ENCODE peak calls at places on chromosome 5, in eight cellular contexts. U is body of pancreas; P is esophagus muscularis mucosa; T is hepatocyte; B is PC-3; D is Karpas-422; Y is effector memory CD4-positive, alpha-beta T cell; A is adipocyte. Q is an unnamed sample. For H3K27me3, the result is how much of the 10 kb centered on the place peaks cover.

GRCh38 chr5:177005619-177006264 is 837 bp downstream of the UIMC1 start:
- DNase-seq in A (peak), U (peak), T (peak), P (no peak), D (peak), Y (peak), B (peak), Q (no peak)

GRCh38 chr5:62587737-62588136 is 9.1 kb downstream of the LRRC70 start:
- DNase-seq in Y (no peak), U (no peak), B (no peak), P (no peak), T (no peak), D (no peak), A (peak), Q (no peak)

GRCh38 chr5:92779536-92779935 is 801.5 kb downstream of the NR2F1-AS1 start:
- DNase-seq in A (no peak), Y (no peak), P (no peak), B (no peak), D (no peak), T (no peak), U (no peak), Q (peak)

GRCh38 chr5:81151546-81151945 is 81.6 kb upstream of the CKMT2 start:
- DNase-seq in T (no peak), B (no peak), Y (no peak), U (no peak), P (peak), A (peak), D (no peak), Q (no peak)

GRCh38 chr5:143600396-143601075 is 197.1 kb upstream of the NR3C1 start:
- DNase-seq in Y (no peak), D (no peak), U (no peak), A (peak), P (peak), B (no peak), T (peak), Q (no peak)

GRCh38 chr5:91219803-91220371 is 163.2 kb downstream of the ARRDC3 start:
- DNase-seq in B (peak), U (no peak), A (peak), T (peak), D (peak), Y (no peak), P (no peak), Q (peak)

GRCh38 chr5:139014726-139015125 is 139.6 kb upstream of the LRRTM2 start:
- DNase-seq in T (no peak), B (peak), Y (no peak), U (peak), P (no peak), D (no peak), A (no peak), Q (no peak)

GRCh38 chr5:7629559-7629958 is 221.4 kb downstream of the CFAP90 start:
- DNase-seq in D (no peak), A (no peak), U (no peak), B (no peak), Y (no peak), T (no peak), P (no peak), Q (no peak)

GRCh38 chr5:170273968-170274710 is 23.4 kb downstream of the LCP2 start:
- DNase-seq in B (peak), Y (peak), D (peak), T (peak), A (no peak), U (no peak), P (no peak), Q (peak)

GRCh38 chr5:68915079-68915478 is 178.7 kb upstream of the SLC30A5 start:
- DNase-seq in T (no peak), U (no peak), D (no peak), B (no peak), A (no peak), Y (no peak), P (no peak), Q (no peak)

GRCh38 chr5:126531543-126532120 is 63.4 kb downstream of the ALDH7A1 start:
- DNase-seq in A (peak), T (no peak), Y (no peak), D (no peak), P (no peak), B (no peak), U (no peak), Q (no peak)

GRCh38 chr5:81949479-81949878 is 22.3 kb upstream of the ATG10 start:
- DNase-seq in B (peak), A (no peak), P (no peak), T (no peak), D (no peak), Y (no peak), U (no peak), Q (no peak)

GRCh38 chr5:66807743-66808142 is 211.6 kb downstream of the MAST4 start:
- DNase-seq in T (peak), U (peak), B (peak), A (peak), D (no peak), P (no peak), Y (no peak), Q (peak)

GRCh38 chr5:77851229-77852067 is 75.3 kb upstream of the TBCA start:
- DNase-seq in U (peak), B (no peak), P (peak), D (no peak), T (peak), Y (no peak), A (peak), Q (peak)

GRCh38 chr5:106882035-106882434 is 788.7 kb downstream of the EFNA5 start:
- DNase-seq in D (no peak), U (no peak), P (no peak), T (no peak), Y (no peak), B (peak), A (no peak), Q (no peak)

GRCh38 chr5:53080271-53080670 is 29.3 kb downstream of the MOCS2 start:
- DNase-seq in T (no peak), Y (no peak), U (no peak), D (peak), P (no peak), A (no peak), B (no peak), Q (no peak)

GRCh38 chr5:80481019-80481893 is 6.6 kb upstream of the FAM151B start:
- DNase-seq in B (peak), P (no peak), U (peak), T (peak), Y (no peak), D (peak), A (peak), Q (peak)

GRCh38 chr5:177232761-177233160 is 70.8 kb downstream of the RAB24 start:
- DNase-seq in B (no peak), U (no peak), A (peak), T (no peak), Y (no peak), P (no peak), D (no peak), Q (no peak)

GRCh38 chr5:36058776-36059175 is 7.9 kb downstream of the UGT3A2 start:
- DNase-seq in A (no peak), D (no peak), U (no peak), Y (no peak), T (no peak), P (peak), B (no peak), Q (no peak)

GRCh38 chr5:36059571-36060515 is 6.8 kb downstream of the UGT3A2 start:
- DNase-seq in B (peak), A (peak), P (peak), D (peak), U (no peak), T (no peak), Y (no peak), Q (no peak)

GRCh38 chr5:36055984-36056383 is 10.7 kb downstream of the UGT3A2 start:
- DNase-seq in Y (no peak), A (no peak), T (no peak), B (no peak), D (no peak), U (no peak), P (peak), Q (no peak)

GRCh38 chr5:36066001-36066539 is 612 bp downstream of the UGT3A2 start:
- DNase-seq in Y (no peak), P (no peak), A (no peak), D (no peak), U (no peak), T (no peak), B (no peak), Q (no peak)

GRCh38 chr5:36060516-36060885 is 6.2 kb downstream of the UGT3A2 start:
- DNase-seq in T (no peak), P (no peak), B (peak), U (no peak), Y (no peak), A (peak), D (peak), Q (no peak)
- H3K4me3 ChIP-seq in T (no peak), P (no peak), B (peak), U (no peak), Y (no peak), A (no peak), D (no peak), Q (no peak)

DNA sequence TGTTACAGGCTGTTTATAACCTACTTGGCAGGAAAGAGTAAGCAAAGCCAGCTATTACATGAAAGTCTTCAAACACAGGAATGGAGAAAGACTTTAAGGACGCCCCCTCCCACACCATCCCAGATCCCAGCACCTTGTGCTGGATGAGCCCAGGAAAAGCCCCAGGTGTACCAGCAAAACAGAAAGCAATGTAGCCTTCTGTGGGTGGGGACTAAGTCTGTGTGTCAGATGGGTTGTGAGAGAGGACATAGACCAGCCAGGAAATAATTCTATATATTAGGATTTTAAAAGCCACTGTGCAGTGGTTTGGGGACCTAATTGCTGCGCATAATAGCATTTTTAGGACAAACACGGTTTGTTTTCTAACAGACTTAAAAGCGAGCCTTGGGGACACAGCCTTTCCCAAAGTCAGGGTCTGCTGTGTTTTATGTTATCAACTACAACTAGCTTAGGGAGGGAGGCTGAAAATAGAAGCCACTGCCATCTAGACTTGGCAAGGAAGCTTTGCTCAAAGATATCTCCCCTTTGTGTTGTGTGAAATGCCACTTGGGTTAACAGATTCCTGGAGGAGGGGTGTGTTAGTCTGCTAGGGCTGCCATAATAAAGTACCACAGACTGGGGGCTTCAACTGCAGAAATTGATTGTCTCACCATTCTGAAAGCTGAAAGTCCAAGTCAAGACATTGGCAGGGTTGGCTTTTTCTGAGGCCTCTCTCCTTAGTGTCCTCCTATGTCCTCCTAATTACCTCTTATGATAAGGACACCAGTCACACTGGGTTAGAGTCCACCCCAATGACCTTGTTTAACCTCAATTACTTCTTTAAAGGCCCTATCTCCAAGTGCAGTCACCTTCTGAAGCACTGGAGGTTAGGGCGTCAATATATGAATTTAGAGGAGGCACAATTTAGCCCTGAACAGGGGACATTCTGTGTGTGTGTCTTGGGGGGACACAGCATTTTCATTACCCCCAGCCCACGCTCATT is 17.2 kb upstream of the UBE2QL1 start:
- DNase-seq in T (no peak), Y (no peak), B (no peak), P (no peak), D (no peak), U (no peak), A (no peak), Q (no peak)
- H3K27me3 ChIP-seq in T (under half), Y (under half), B (under half), P (under half), D (under half), U (under half), A (under half), Q (under half)

GRCh38 chr5:15933481-15934207 is 245.9 kb downstream of the MARCHF11 start:
- DNase-seq in T (no peak), Y (no peak), D (no peak), A (no peak), B (no peak), U (no peak), P (peak), Q (no peak)

GRCh38 chr5:15926586-15926985 is 253.0 kb downstream of the MARCHF11 start:
- DNase-seq in A (peak), U (no peak), Y (no peak), P (peak), B (no peak), D (no peak), T (no peak), Q (no peak)

GRCh38 chr5:15932066-15932465 is 247.5 kb downstream of the MARCHF11 start:
- DNase-seq in P (no peak), Y (no peak), D (no peak), A (no peak), T (no peak), B (no peak), U (no peak), Q (no peak)

GRCh38 chr5:15927710-15928380 is 251.7 kb downstream of the MARCHF11 start:
- DNase-seq in A (no peak), U (no peak), Y (no peak), D (no peak), T (no peak), B (no peak), P (peak), Q (no peak)

DNA sequence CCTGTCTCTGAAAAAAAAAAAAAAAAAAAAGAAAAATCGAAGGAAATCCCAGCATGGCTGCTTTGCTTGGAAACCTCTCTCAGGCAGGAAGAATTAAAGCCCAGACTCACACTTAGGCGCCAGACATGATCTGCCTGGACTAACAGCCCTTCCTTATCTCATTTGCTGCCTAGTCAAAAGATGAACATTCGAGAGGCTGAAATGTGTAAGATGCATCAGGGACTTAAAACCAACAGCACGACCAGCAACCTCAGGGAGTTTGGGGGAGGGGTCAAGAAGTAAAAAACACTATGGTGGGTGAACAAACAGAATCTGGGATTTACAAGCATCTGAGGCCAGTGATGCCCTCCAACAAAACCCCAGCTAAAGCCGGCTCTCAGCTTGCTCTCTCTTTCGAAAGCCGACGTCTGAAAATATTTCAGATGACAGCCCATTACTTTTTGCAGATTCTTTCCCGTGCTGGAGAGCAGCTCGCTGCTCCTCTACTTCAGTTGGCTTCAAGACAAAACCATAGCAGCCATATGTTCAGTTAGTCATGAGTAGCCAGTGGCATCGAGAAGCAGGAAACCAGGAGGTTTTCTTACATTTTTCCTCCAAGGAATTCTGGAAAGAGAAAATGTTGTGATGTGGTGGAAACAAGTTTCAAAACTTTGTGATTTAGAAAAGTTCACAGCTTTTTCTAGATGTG is 249.8 kb downstream of the MARCHF11 start:
- DNase-seq in B (no peak), P (peak), U (no peak), Y (no peak), A (peak), T (peak), D (no peak), Q (no peak)
- H3K4me3 ChIP-seq in B (no peak), P (no peak), U (no peak), Y (no peak), A (no peak), T (no peak), D (no peak), Q (no peak)

DNA sequence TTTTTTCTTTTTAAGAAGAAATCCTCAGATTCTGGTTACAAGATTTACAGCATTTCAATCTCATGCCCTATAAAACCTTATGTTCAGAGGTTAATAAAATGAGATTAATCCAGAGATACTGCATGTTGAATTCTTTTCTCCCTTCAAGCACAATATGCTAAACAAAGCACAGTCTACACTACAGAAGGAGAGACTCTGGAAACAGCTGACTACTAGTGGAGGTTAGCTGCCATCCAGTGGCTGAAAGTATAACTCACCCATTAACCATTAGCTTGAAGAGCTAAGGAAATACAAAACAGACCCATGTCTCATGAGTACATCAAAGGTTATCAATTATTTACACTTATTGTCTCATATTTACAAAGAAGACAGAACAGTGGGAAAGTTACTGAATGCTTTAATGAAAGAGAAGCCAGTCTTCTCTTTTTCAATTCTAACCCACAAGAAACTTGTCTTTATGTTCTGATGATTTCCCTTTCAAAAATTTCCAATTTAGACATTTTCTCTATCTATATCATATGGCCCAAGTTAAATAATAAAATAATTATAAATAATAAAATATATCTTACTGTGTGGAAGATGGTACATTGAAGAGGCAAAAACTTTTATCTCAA is 12.7 kb upstream of the DNAH5 start:
- DNase-seq in D (peak), T (peak), B (peak), Y (no peak), P (no peak), U (no peak), A (peak), Q (peak)
- H3K27me3 ChIP-seq in D (under half), T (under half), B (under half), Y (under half), P (under half), U (under half), A (under half), Q (under half)

DNA sequence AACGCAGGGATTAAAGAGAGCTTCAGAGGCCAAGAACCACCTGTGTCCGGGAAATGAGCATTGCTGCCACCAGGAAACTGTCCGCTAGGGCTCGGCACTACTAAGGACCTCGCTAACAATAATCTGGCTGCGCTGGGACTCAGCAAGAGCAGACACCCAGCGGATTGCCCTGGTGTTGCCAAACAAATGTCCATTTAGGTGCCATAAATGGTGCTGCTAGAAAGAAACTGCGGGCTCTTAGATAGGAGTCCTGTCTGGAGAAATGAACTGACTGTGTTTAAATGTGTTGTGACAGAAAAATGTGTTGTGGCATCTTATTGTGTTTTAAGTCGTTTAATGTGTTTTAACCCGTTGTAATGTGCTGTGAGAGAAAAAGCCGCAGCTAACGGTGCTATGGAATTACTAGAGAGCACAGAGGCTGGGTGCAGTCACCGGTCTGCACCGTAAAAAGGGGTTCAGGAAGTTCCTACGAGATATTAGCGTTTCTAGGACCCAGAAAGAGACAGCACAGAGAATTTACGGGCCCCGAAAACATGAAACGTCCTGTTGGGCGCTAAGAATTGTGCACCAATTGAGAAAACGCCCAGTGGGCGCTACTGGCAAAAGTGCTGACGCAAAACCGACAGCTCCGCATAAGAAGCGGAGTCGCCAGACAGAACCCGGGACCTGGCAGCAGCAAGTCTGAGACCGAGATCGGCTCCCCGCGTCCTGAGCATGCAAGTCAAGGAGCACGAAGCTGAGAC is 90.6 kb downstream of the ANXA2R start:
- DNase-seq in D (peak), A (peak), P (no peak), B (peak), Y (peak), U (peak), T (no peak), Q (no peak)
- H3K4me3 ChIP-seq in D (peak), A (peak), P (peak), B (peak), Y (peak), U (no peak), T (no peak), Q (no peak)

Q was measured in H7.